ENCODE peak calls at places on chromosomes 6 and 20, in eight cellular contexts. J is ovary, G is transverse colon, Y is A549, R is SK-N-SH, B is HepG2, Q is suprapubic skin, X is H1. P is an unnamed sample.

GRCh38 chr6:23213651-23214050 is 644.3 kb downstream of the HDGFL1 start:
- DNase-seq in J (no peak), G (no peak), Y (no peak), R (no peak), B (no peak), Q (no peak), X (no peak), P (no peak)

GRCh38 chr6:73043446-73043845 is 181.8 kb downstream of the KHDC1L start:
- DNase-seq in J (no peak), G (no peak), Y (no peak), R (no peak), B (no peak), Q (no peak), X (no peak), P (no peak)

GRCh38 chr20:21232546-21233280 is 70.4 kb upstream of the XRN2 start:
- DNase-seq in J (no peak), G (no peak), Y (no peak), R (no peak), B (no peak), Q (no peak), X (no peak), P (no peak)

GRCh38 chr6:131288214-131288613 is 152.9 kb downstream of the AKAP7 start:
- DNase-seq in J (no peak), G (no peak), Y (no peak), R (no peak), B (no peak), Q (no peak), X (no peak), P (no peak)

GRCh38 chr6:70706491-70707123 is 38.9 kb downstream of the SMAP1 start:
- DNase-seq in J (no peak), G (no peak), Y (peak; percentile 7), R (peak; percentile 12), B (peak; percentile 20), Q (no peak), X (no peak), P (no peak)

GRCh38 chr20:33784225-33784624 is 26.9 kb upstream of the CHMP4B start:
- DNase-seq in J (no peak), G (no peak), Y (no peak), R (no peak), B (no peak), Q (no peak), X (no peak), P (no peak)

GRCh38 chr6:43129434-43130194 is 41.5 kb upstream of the SRF start:
- DNase-seq in J (no peak), G (peak; percentile 53), Y (peak; percentile 37), R (peak; percentile 84), B (peak; percentile 52), Q (no peak), X (no peak), P (no peak)

GRCh38 chr6:4356899-4357659 is 221.7 kb upstream of the ECI2 start:
- DNase-seq in J (no peak), G (no peak), Y (no peak), R (no peak), B (no peak), Q (no peak), X (no peak), P (no peak)

GRCh38 chr6:132687306-132687705 is 26.5 kb downstream of the VNN1 start:
- DNase-seq in J (no peak), G (no peak), Y (peak; percentile 13), R (no peak), B (no peak), Q (no peak), X (no peak), P (no peak)

DNA sequence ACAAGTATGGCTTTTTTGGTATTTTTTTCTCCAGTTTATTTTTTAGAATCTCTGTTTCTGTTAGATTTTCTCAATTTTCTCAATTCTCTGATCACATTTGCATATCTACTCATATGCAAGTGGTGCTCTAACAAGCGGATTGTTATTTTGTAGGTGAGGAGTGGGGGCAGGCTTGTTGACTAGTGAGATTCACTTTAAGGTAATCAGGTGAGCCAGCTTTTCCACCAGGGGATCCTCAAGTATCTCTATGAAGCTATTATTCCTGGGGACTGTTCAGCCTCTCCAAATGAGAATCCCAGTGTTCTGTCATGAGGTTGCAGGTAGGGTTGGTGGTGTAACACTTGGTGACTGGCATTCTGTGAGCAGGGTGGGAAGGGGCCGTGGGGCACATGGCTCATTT is 274.3 kb upstream of the FERMT1 start:
- DNase-seq in J (no peak), G (no peak), Y (no peak), R (no peak), B (no peak), Q (no peak), X (no peak), P (no peak)
- TF ChIP-seq EP300 in J (no peak), G (no peak), Y (no peak), R (no peak), B (no peak), Q (no peak), X (no peak), P (no peak)

GRCh38 chr6:7235712-7236311 is 77.2 kb downstream of the SSR1 start:
- DNase-seq in J (no peak), G (peak; percentile 40), Y (no peak), R (no peak), B (no peak), Q (no peak), X (no peak), P (no peak)
- TF ChIP-seq EP300 in J (no peak), G (no peak), Y (no peak), R (no peak), B (no peak), Q (no peak), X (no peak), P (no peak)

GRCh38 chr6:44665143-44665542 is 277.6 kb downstream of the CDC5L start:
- DNase-seq in J (no peak), G (no peak), Y (no peak), R (no peak), B (no peak), Q (peak; percentile 38), X (no peak), P (no peak)

GRCh38 chr6:44666324-44666723 is 278.8 kb downstream of the CDC5L start:
- DNase-seq in J (no peak), G (no peak), Y (no peak), R (no peak), B (no peak), Q (no peak), X (no peak), P (no peak)

GRCh38 chr6:44667226-44667625 is 279.7 kb downstream of the CDC5L start:
- DNase-seq in J (no peak), G (no peak), Y (no peak), R (no peak), B (peak; percentile 20), Q (no peak), X (no peak), P (no peak)

GRCh38 chr6:44664716-44665115 is 277.2 kb downstream of the CDC5L start:
- DNase-seq in J (no peak), G (no peak), Y (no peak), R (peak; percentile 57), B (no peak), Q (no peak), X (no peak), P (no peak)

GRCh38 chr6:44665683-44666082 is 278.2 kb downstream of the CDC5L start:
- DNase-seq in J (no peak), G (no peak), Y (no peak), R (no peak), B (no peak), Q (no peak), X (no peak), P (no peak)
- TF ChIP-seq EP300 in J (no peak), G (no peak), Y (no peak), R (no peak), B (no peak), Q (no peak), X (no peak), P (no peak)

GRCh38 chr6:25968769-25969168 is 6.2 kb downstream of the TRIM38 start:
- DNase-seq in J (no peak), G (no peak), Y (no peak), R (no peak), B (no peak), Q (no peak), X (no peak), P (no peak)
- TF ChIP-seq EP300 in J (no peak), G (no peak), Y (no peak), R (no peak), B (no peak), Q (no peak), X (no peak), P (no peak)